ENCODE peak calls at places on chromosomes 13 and 19, in four cellular contexts. D is psoas muscle, F is NCI-H2171, Q is progenitor cell of endocrine pancreas. I is an unnamed sample.

GRCh38 chr13:90594694-90595093 is 752.8 kb upstream of the MIR17HG start:
- DNase-seq in D (no peak), F (no peak), Q (no peak), I (no peak)

GRCh38 chr13:109816112-109816978 is 30.0 kb upstream of the IRS2 start:
- DNase-seq in D (no peak), F (no peak), Q (no peak), I (no peak)

GRCh38 chr13:77139311-77139710 is 112.4 kb upstream of the FBXL3 start:
- DNase-seq in D (no peak), F (no peak), Q (no peak), I (no peak)

GRCh38 chr19:46634045-46634655 is 1.9 kb downstream of the GNG8 start:
- DNase-seq in D (peak), F (peak), Q (peak), I (peak)

GRCh38 chr13:111385182-111385857 is 64.9 kb downstream of the TEX29 start:
- DNase-seq in D (no peak), F (no peak), Q (no peak), I (no peak)

GRCh38 chr19:49691243-49692101 is 556 bp downstream of the CPT1C start:
- DNase-seq in D (peak), F (peak), Q (peak), I (peak)

GRCh38 chr13:34467450-34468083 is 474.5 kb upstream of the NBEA start:
- DNase-seq in D (no peak), F (no peak), Q (no peak), I (no peak)

GRCh38 chr13:35953537-35954206 is 177.5 kb downstream of the DCLK1 start:
- DNase-seq in D (peak), F (peak), Q (peak), I (peak)

GRCh38 chr13:26897706-26898550 is 137.3 kb upstream of the GPR12 start:
- DNase-seq in D (no peak), F (no peak), Q (no peak), I (no peak)